ENCODE peak calls at places on chromosomes 1 and 21, in four cellular contexts. N is GM12891, A is K562, D is GM12878. L is an unnamed sample.

GRCh38 chr21:41888749-41889376 is 9.7 kb upstream of the PRDM15 start:
- DNase-seq in A (no peak), D (no peak), N (no peak), L (no peak)

GRCh38 chr1:63027176-63027575 is 243.2 kb downstream of the ATG4C start:
- DNase-seq in A (no peak), D (no peak), N (no peak), L (no peak)

GRCh38 chr1:103514920-103515503 is 10.5 kb upstream of the RNPC3 start:
- DNase-seq in D (peak), N (no peak), A (peak), L (no peak)

GRCh38 chr1:34590211-34590623 is 164.6 kb upstream of the GJB5 start:
- DNase-seq in A (peak), D (peak), N (no peak), L (no peak)

GRCh38 chr1:115314765-115315164 is 23.3 kb downstream of the NGF start:
- DNase-seq in A (no peak), D (no peak), N (no peak), L (no peak)

GRCh38 chr1:40182956-40183710 is 21.9 kb downstream of the RLF start:
- DNase-seq in D (no peak), A (peak), N (no peak), L (peak)

GRCh38 chr1:11806307-11806936 is 431 bp downstream of the CLCN6 start:
- DNase-seq in D (no peak), A (peak), N (no peak), L (peak)

GRCh38 chr1:169753549-169753948 is 19.7 kb upstream of the SELE start:
- DNase-seq in D (no peak), A (no peak), N (no peak), L (no peak)

GRCh38 chr1:3304255-3304654 is 150.2 kb upstream of the ARHGEF16 start:
- DNase-seq in A (no peak), N (no peak), D (no peak), L (no peak)

GRCh38 chr1:161071886-161072371 is 2.2 kb upstream of the ARHGAP30 start:
- DNase-seq in N (peak), D (no peak), A (peak), L (peak)

GRCh38 chr1:114828251-114828650 is 26.4 kb upstream of the SYCP1 start:
- DNase-seq in D (no peak), A (peak), N (no peak), L (no peak)

GRCh38 chr1:28027238-28027637 is 61.2 kb downstream of the EYA3 start:
- DNase-seq in A (no peak), D (no peak), N (no peak), L (no peak)

GRCh38 chr1:157734328-157734727 is 33.8 kb upstream of the FCRL3 start:
- DNase-seq in D (no peak), N (no peak), A (no peak), L (peak)

GRCh38 chr21:20874202-20874601 is 124.0 kb upstream of the NCAM2 start:
- DNase-seq in D (no peak), N (no peak), A (no peak), L (no peak)

GRCh38 chr1:193183019-193183643 is 3.3 kb downstream of the B3GALT2 start:
- DNase-seq in N (no peak), D (no peak), A (peak), L (no peak)

GRCh38 chr1:81803423-81804103 is 2.8 kb downstream of the ADGRL2 start:
- DNase-seq in A (no peak), N (no peak), D (no peak), L (no peak)

GRCh38 chr1:214154596-214155261 is 126.2 kb upstream of the SMYD2 start:
- DNase-seq in N (no peak), D (no peak), A (no peak), L (no peak)

GRCh38 chr1:44619261-44619900 is 54.9 kb downstream of the TMEM53 start:
- DNase-seq in D (no peak), A (no peak), N (no peak), L (no peak)

GRCh38 chr1:7525664-7526063 is 245.4 kb upstream of the VAMP3 start:
- DNase-seq in N (no peak), D (no peak), A (no peak), L (no peak)

GRCh38 chr1:66539491-66539890 is 5.5 kb downstream of the SGIP1 start:
- DNase-seq in A (no peak), D (no peak), N (no peak), L (no peak)

GRCh38 chr21:43274022-43274945 is 105.5 kb downstream of the CRYAA start:
- DNase-seq in A (no peak), D (no peak), N (no peak), L (no peak)

GRCh38 chr1:214506972-214507431 is 44.4 kb downstream of the PTPN14 start:
- DNase-seq in N (no peak), D (no peak), A (no peak), L (no peak)

GRCh38 chr1:83860506-83861221 is 138.3 kb downstream of the TTLL7 start:
- DNase-seq in D (no peak), A (peak), N (peak), L (peak)

GRCh38 chr21:29449306-29449940 is 150.7 kb downstream of the BACH1 start:
- DNase-seq in D (no peak), A (no peak), N (no peak), L (no peak)

GRCh38 chr1:156050376-156050775 is 3.2 kb downstream of the UBQLN4 start:
- DNase-seq in A (no peak), N (no peak), D (no peak), L (no peak)

GRCh38 chr1:91397605-91398004 is 7.0 kb downstream of the HFM1 start:
- DNase-seq in N (no peak), D (no peak), A (no peak), L (no peak)

GRCh38 chr1:207025144-207025880 is 7.2 kb downstream of the C1orf116 start:
- DNase-seq in D (no peak), N (no peak), A (no peak), L (peak)

GRCh38 chr1:227068883-227069282 is 128.8 kb downstream of the COQ8A start:
- DNase-seq in D (no peak), A (no peak), N (no peak), L (no peak)

GRCh38 chr1:188826800-188827199 is 1650.9 kb downstream of the BRINP3 start:
- DNase-seq in N (no peak), A (no peak), D (no peak), L (no peak)

GRCh38 chr21:42514883-42515228 is 1.2 kb downstream of the SLC37A1 start:
- DNase-seq in N (no peak), A (no peak), D (no peak), L (no peak)

GRCh38 chr1:162854245-162854860 is 6.6 kb downstream of the CCDC190 start:
- DNase-seq in D (no peak), N (peak), A (peak), L (peak)

DNA sequence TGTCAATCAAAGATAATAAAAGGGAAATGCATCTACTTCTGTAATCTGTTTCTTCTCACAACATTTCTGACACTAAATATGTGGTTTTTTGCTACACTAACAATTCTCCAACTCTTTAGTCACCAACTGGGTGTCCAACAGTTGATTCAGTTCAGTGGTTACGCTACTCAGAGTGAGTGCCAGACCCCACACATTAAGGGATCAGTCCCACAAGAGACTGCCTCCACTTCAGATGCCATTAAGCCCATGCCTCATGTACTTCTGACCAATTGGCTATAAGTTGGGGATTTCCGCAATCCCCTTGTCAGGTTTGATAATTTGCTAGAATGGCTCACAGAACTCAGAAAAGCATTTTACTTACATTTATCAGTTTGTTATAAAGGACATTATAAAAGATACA is 28.4 kb downstream of the RNF2 start:
- DNase-seq in A (no peak), D (no peak), N (no peak), L (no peak)
- TF ChIP-seq SPI1 in A (no peak), D (no peak), N (no peak), L (no peak)

DNA sequence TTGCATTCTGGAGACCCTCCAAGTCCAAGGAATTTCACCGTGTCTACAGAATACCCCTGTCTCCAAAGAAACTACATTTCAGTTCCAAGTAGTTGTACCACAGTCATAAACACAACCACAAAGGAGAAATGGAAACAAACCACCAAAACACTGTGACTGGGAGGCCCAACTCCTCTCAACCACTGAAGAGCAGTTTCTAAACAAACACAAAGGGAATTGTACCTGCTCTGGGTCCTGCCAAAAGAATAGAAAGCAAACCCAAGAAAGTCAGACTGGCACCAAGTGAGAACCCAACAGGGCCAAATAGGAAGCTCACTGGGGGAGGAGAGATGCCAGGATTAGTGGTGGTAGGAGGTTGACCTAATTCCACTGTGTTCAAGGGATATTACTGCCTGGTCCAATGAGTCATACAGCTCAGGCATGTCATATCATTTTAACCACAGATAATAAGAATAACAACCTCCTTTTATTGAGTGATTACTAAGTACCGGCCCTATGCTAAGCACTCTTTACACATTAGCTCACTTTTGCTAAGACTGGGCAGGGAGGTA is 123.9 kb upstream of the PPP2R5A start:
- DNase-seq in N (no peak), D (peak), A (peak), L (no peak)
- TF ChIP-seq SPI1 in N (peak), D (peak), A (no peak), L (no peak)

DNA sequence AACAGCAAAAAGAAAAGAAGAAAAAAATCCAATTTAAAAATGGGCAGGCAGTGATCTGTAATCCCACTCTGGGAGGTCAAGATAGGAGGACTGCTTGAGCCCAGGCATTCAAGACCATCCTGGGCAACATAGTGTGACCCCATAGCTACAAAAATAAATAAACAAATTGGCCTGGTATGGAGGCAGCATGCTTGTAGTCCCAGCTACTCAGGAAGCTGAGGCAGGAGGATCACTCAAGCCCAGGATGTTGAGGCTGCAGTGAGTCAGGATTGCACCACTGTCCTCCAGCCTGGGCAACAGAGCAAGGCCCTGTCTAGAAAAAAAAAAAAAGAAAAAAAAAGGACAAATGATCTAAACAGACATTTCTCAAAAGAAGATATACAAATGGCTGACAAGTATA is 99.6 kb downstream of the EIF4G3 start:
- DNase-seq in N (no peak), A (no peak), D (no peak), L (peak)
- TF ChIP-seq SPI1 in N (no peak), A (no peak), D (no peak), L (no peak)

GRCh38 chr1:15249032-15249601 is 2.1 kb downstream of the FHAD1 start:
- DNase-seq in N (no peak), A (no peak), D (no peak), L (no peak)
- TF ChIP-seq SPI1 in N (no peak), A (no peak), D (no peak), L (no peak)

L was measured in HL-60.